ENCODE peak calls at places on chromosomes 2 and 18, in six cellular contexts. R is mucosa of descending colon; P is fibroblast of the conjunctiva; K is CD4-positive, CD25-positive, alpha-beta regulatory T cell; H is effector CD4-positive, alpha-beta T cell; U is KG1. Y is an unnamed sample.

GRCh38 chr18:47184419-47185050 is 8.4 kb upstream of the IER3IP1 start:
- DNase-seq in R (no peak), P (no peak), K (peak), H (no peak), U (no peak), Y (peak)

GRCh38 chr2:16773080-16773713 is 107.6 kb upstream of the CYRIA start:
- DNase-seq in R (no peak), P (peak), K (no peak), H (no peak), U (peak), Y (peak)

GRCh38 chr2:44184106-44184505 is 15.4 kb downstream of the PPM1B start:
- DNase-seq in R (no peak), P (no peak), K (peak), H (no peak), U (peak), Y (no peak)

GRCh38 chr18:31219395-31219794 is 56.7 kb upstream of the DSC1 start:
- DNase-seq in R (no peak), P (no peak), K (no peak), H (no peak), U (no peak), Y (no peak)

GRCh38 chr18:77249583-77250500 is at the start of gene GALR1:
- DNase-seq in R (no peak), P (no peak), K (no peak), H (no peak), U (no peak), Y (no peak)

GRCh38 chr2:219286436-219287115 is 7.4 kb downstream of the DNAJB2 start:
- DNase-seq in R (no peak), P (peak), K (no peak), H (no peak), U (no peak), Y (no peak)

GRCh38 chr18:69102959-69103358 is 297.7 kb upstream of the DOK6 start:
- DNase-seq in R (no peak), P (no peak), K (no peak), H (no peak), U (no peak), Y (no peak)

GRCh38 chr2:102792538-102793208 is 30.8 kb downstream of the TMEM182 start:
- DNase-seq in R (no peak), P (no peak), K (no peak), H (no peak), U (no peak), Y (no peak)

GRCh38 chr2:10097352-10098148 is 17.3 kb upstream of the CYS1 start:
- DNase-seq in R (peak), P (peak), K (no peak), H (no peak), U (no peak), Y (peak)

GRCh38 chr2:155310589-155310988 is 612.1 kb downstream of the KCNJ3 start:
- DNase-seq in R (no peak), P (peak), K (no peak), H (no peak), U (peak), Y (no peak)

Y was measured in thyroid gland.